ENCODE peak calls at places on chromosomes 13 and 19, in six cellular contexts. S is fibroblast of lung, I is IMR-90, R is GM23338, F is mammary epithelial cell, M is OCI-LY7. X is an unnamed sample.

GRCh38 chr19:13208964-13209796 is 59.0 kb downstream of the IER2 start:
- DNase-seq in R (peak; percentile 56), I (no peak), S (no peak), M (no peak), F (no peak), X (peak; percentile 27)

GRCh38 chr13:103022328-103022727 is 43.9 kb downstream of the SLC10A2 start:
- DNase-seq in M (no peak), R (no peak), I (no peak), S (no peak), F (no peak), X (no peak)

GRCh38 chr13:44300895-44301638 is 72.6 kb upstream of the SERP2 start:
- DNase-seq in R (no peak), F (peak; percentile 92), I (peak; percentile 87), M (no peak), S (peak; percentile 94), X (no peak)

GRCh38 chr13:94154362-94154761 is 325.1 kb downstream of the DCT start:
- DNase-seq in S (peak; percentile 73), R (no peak), I (peak; percentile 35), M (no peak), F (peak; percentile 32), X (no peak)

GRCh38 chr13:103640617-103641016 is 574.4 kb upstream of the SLC10A2 start:
- DNase-seq in R (no peak), I (no peak), M (no peak), F (no peak), S (no peak), X (no peak)

GRCh38 chr19:45222724-45223123 is 22.5 kb downstream of the EXOC3L2 start:
- DNase-seq in R (no peak), I (no peak), F (no peak), S (no peak), M (no peak), X (no peak)

GRCh38 chr13:76976488-76976887 is 15.4 kb upstream of the CLN5 start:
- DNase-seq in F (peak; percentile 89), M (no peak), S (peak; percentile 87), R (no peak), I (no peak), X (no peak)

GRCh38 chr19:55080915-55081772 is 5.5 kb downstream of the EPS8L1 start:
- DNase-seq in S (peak; percentile 45), F (peak; percentile 51), R (peak; percentile 92), M (peak; percentile 90), I (peak; percentile 44), X (peak; percentile 78)

GRCh38 chr19:18086590-18087138 is at the start of gene IL12RB1:
- DNase-seq in I (no peak), R (no peak), M (peak; percentile 64), F (no peak), S (no peak), X (peak; percentile 60)

GRCh38 chr19:44582581-44583265 is 30.6 kb upstream of the IGSF23 start:
- DNase-seq in R (peak; percentile 89), I (no peak), S (no peak), M (peak; percentile 6), F (no peak), X (peak; percentile 62)

GRCh38 chr13:75135325-75135825 is 346.6 kb downstream of the TBC1D4 start:
- DNase-seq in R (no peak), I (peak; percentile 93), M (no peak), S (peak; percentile 99), F (peak; percentile 92), X (no peak)

GRCh38 chr19:40165362-40165937 is 25.8 kb upstream of the MAP3K10 start:
- DNase-seq in M (peak; percentile 65), R (peak; percentile 90), S (peak; percentile 10), I (no peak), F (no peak), X (peak; percentile 84)

GRCh38 chr13:21106089-21106488 is 44.7 kb upstream of the LATS2 start:
- DNase-seq in R (no peak), M (no peak), I (peak; percentile 74), S (peak; percentile 79), F (no peak), X (no peak)

GRCh38 chr19:41363371-41363752 is 587 bp downstream of the B9D2 start:
- DNase-seq in R (no peak), F (no peak), S (no peak), M (no peak), I (no peak), X (no peak)

GRCh38 chr19:4589579-4590410 is 30.3 kb upstream of the SEMA6B start:
- DNase-seq in M (peak; percentile 58), S (no peak), R (peak; percentile 54), I (no peak), F (no peak), X (peak; percentile 73)

GRCh38 chr13:33665776-33666175 is 152.2 kb upstream of the RFC3 start:
- DNase-seq in F (no peak), S (no peak), M (no peak), R (no peak), I (no peak), X (no peak)

GRCh38 chr13:113863511-113864302 is at the start of gene GAS6:
- DNase-seq in M (no peak), S (peak; percentile 51), R (peak; percentile 48), I (no peak), F (peak; percentile 46), X (no peak)

GRCh38 chr13:100789025-100789424 is 114.4 kb upstream of the TMTC4 start:
- DNase-seq in I (no peak), R (no peak), F (no peak), S (no peak), M (no peak), X (no peak)

GRCh38 chr13:113178070-113178895 is 19.8 kb downstream of the PROZ start:
- DNase-seq in F (peak; percentile 51), S (peak; percentile 98), I (peak; percentile 99), M (no peak), R (no peak), X (no peak)

GRCh38 chr13:67880916-67881315 is 650.8 kb upstream of the PCDH9 start:
- DNase-seq in R (no peak), I (no peak), M (no peak), S (peak; percentile 70), F (no peak), X (no peak)

GRCh38 chr13:99949657-99950413 is 21.7 kb downstream of the ZIC5 start:
- DNase-seq in F (no peak), I (no peak), M (no peak), S (no peak), R (no peak), X (no peak)

GRCh38 chr19:42942187-42942789 is 5.3 kb upstream of the PSG7 start:
- DNase-seq in F (peak; percentile 22), S (no peak), I (peak; percentile 20), M (peak; percentile 5), R (peak; percentile 74), X (peak; percentile 50)

GRCh38 chr13:72341904-72342303 is 385.5 kb downstream of the MZT1 start:
- DNase-seq in S (no peak), F (no peak), I (no peak), R (peak; percentile 18), M (no peak), X (no peak)

GRCh38 chr19:52789440-52789839 is 2.8 kb upstream of the ZNF600 start:
- DNase-seq in M (no peak), F (no peak), I (no peak), R (no peak), S (no peak), X (no peak)

GRCh38 chr19:35846038-35846668 is 6.2 kb downstream of the NPHS1 start:
- DNase-seq in S (no peak), M (no peak), F (no peak), I (no peak), R (peak; percentile 87), X (no peak)

GRCh38 chr19:12833747-12834417 is 497 bp downstream of the RTBDN start:
- DNase-seq in I (no peak), S (no peak), F (no peak), M (peak; percentile 58), R (peak; percentile 74), X (peak; percentile 76)

GRCh38 chr13:112457485-112457884 is 81.3 kb downstream of the SPACA7 start:
- DNase-seq in R (no peak), S (no peak), F (no peak), I (no peak), M (no peak), X (no peak)

DNA sequence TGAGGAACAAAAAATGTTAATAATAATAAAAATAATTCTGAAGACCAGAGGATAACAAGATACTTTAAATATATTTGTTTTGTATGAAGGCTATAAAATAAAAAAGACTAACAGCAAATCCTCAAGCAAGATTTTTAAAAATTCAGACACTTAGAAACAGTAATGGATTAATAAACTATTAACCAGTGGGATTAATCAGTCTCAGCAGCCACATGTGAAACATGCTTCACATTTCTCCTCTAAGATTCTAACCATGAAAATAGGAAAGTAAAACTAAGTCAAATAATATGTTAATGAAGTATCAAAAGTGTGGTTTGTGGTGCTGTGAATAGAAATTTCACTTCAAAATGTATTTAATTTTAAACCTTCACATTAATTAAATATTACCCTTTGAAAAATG is 57.4 kb downstream of the KCNRG start:
- DNase-seq in R (no peak), I (no peak), M (no peak), F (no peak), S (no peak), X (no peak)
- H4K20me1 ChIP-seq in R (peaks cover 5% of the 10 kb centered on the region), I (peaks cover 8% of the 10 kb centered on the region), M (peaks cover 79% of the 10 kb centered on the region), F (peaks cover 2% of the 10 kb centered on the region), S (no peaks in the 10 kb centered on the region), X (peaks cover 18% of the 10 kb centered on the region)

DNA sequence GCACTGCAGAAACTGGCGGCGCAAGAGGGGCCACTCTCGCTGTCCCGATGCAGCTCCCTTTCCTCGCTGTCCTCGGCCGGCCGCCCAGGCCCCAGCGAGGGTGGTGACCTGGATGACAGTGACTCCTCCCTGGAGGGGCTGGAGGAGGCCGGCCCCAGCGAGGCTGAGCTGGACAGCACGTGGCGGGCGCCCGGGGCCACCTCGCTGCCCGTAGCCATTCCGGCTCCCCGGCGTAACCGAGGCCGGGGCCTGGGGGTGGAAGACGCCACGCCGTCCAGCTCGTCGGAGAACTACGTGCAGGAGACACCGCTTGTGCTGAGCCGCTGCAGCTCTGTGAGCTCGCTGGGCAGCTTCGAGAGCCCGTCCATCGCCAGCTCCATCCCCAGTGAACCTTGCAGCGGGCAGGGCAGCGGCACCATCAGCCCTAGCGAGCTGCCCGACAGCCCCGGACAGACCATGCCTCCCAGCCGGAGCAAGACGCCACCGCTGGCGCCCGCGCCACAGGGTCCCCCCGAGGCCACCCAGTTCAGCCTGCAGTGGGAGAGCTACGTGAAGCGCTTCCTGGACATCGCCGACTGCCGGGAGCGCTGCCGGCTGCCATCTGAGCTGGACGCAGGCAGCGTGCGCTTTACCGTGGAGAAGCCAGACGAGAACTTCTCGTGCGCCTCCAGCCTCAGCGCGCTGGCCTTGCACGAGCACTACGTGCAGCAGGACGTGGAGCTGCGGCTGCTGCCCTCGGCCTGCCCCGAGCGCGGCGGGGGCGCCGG is 12.4 kb downstream of the C19orf25 start:
- DNase-seq in R (no peak), S (no peak), M (no peak), I (no peak), F (no peak), X (no peak)
- H3K4me2 ChIP-seq in R (peak overlapping the region; percentile 75), S (no peak overlapping the region), M (no peak overlapping the region), I (no peak overlapping the region), F (peak overlapping the region; percentile 48), X (no peak overlapping the region)

DNA sequence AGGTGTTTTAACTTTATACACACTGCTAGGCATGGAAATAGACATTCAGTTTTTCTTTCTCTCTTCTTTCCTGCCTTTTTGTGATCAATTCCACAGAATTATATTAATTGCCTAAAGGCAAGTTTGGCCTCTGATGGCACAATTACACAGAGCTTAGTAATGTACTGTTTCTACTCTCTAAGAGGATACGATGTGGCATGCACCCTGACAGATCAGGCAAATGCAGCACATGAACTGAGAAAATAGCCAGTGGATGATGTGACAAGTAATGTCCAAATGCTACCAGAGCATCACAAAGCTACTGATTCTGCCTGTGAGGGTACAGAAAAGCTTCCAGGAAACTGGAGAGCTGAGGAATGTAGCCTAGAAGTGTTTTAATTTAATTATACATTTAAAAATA is 233.8 kb upstream of the PRR20A start:
- DNase-seq in S (no peak), F (no peak), M (no peak), R (no peak), I (no peak), X (no peak)
- H4K20me1 ChIP-seq in S (no peaks in the 10 kb centered on the region), F (no peaks in the 10 kb centered on the region), M (no peaks in the 10 kb centered on the region), R (no peaks in the 10 kb centered on the region), I (no peaks in the 10 kb centered on the region), X (no peaks in the 10 kb centered on the region)

GRCh38 chr13:109725995-109726637 is 60.3 kb downstream of the IRS2 start:
- DNase-seq in R (no peak), F (no peak), I (no peak), M (no peak), S (no peak), X (no peak)
- H3K4me2 ChIP-seq in R (no peak overlapping the region), F (no peak overlapping the region), I (no peak overlapping the region), M (no peak overlapping the region), S (no peak overlapping the region), X (no peak overlapping the region)

X was measured in Karpas-422.